ENCODE peak calls at places on chromosomes 7 and 10, in five cellular contexts. A is foreskin fibroblast, M is endothelial cell, F is OCI-LY7, E is RWPE1. C is an unnamed sample.
A peak's percentile ranks its signal among the peaks of the same experiment; 100 is the strongest.

GRCh38 chr7:50481867-50482266 is 31.7 kb upstream of the FIGNL1 start:
- DNase-seq in M (no peak), E (no peak), A (no peak), F (no peak), C (no peak)

GRCh38 chr10:79049931-79050895 is 18.6 kb upstream of the ZMIZ1 start:
- DNase-seq in A (no peak), F (no peak), M (no peak), E (no peak), C (no peak)

GRCh38 chr7:155670521-155670920 is 26.1 kb downstream of the RBM33 start:
- DNase-seq in A (no peak), M (no peak), E (no peak), F (no peak), C (no peak)

GRCh38 chr10:112844681-112845080 is 105.4 kb upstream of the TCF7L2 start:
- DNase-seq in M (no peak), A (no peak), F (no peak), E (no peak), C (no peak)

GRCh38 chr10:36671607-36672006 is 453.8 kb upstream of the ANKRD30A start:
- DNase-seq in A (no peak), F (no peak), E (no peak), M (no peak), C (no peak)

GRCh38 chr7:29765392-29765979 is 40.8 kb upstream of the WIPF3 start:
- DNase-seq in E (no peak), M (no peak), F (no peak), A (no peak), C (no peak)

GRCh38 chr7:18974803-18975202 is 142.6 kb downstream of the TWIST1 start:
- DNase-seq in E (peak; percentile 84), A (peak; percentile 41), F (no peak), M (no peak), C (no peak)

GRCh38 chr10:5663692-5664427 is 2.5 kb downstream of the ASB13 start:
- DNase-seq in E (no peak), F (peak; percentile 41), M (no peak), A (no peak), C (no peak)

GRCh38 chr7:80047856-80048459 is 86.7 kb upstream of the GNAI1 start:
- DNase-seq in F (no peak), E (peak; percentile 14), M (no peak), A (no peak), C (no peak)

GRCh38 chr7:55246181-55246580 is 119.0 kb upstream of the LANCL2 start:
- DNase-seq in F (no peak), M (no peak), E (no peak), A (peak; percentile 39), C (no peak)

GRCh38 chr7:36527549-36527913 is 137.9 kb downstream of the ANLN start:
- DNase-seq in M (no peak), F (no peak), E (no peak), A (no peak), C (no peak)

GRCh38 chr10:72818076-72818475 is 75.5 kb upstream of the OIT3 start:
- DNase-seq in F (no peak), E (no peak), A (no peak), M (no peak), C (no peak)

GRCh38 chr7:36661135-36661840 is 63.0 kb downstream of the AOAH start:
- DNase-seq in A (peak; percentile 41), F (no peak), M (no peak), E (peak; percentile 42), C (no peak)

GRCh38 chr7:106419455-106420182 is 134.8 kb upstream of the NAMPT start:
- DNase-seq in F (no peak), A (no peak), M (no peak), E (no peak), C (no peak)

GRCh38 chr7:104976966-104977636 is 36.9 kb upstream of the KMT2E start:
- DNase-seq in A (peak; percentile 50), M (no peak), E (no peak), F (no peak), C (no peak)

GRCh38 chr10:116044722-116045374 is 228.2 kb downstream of the GFRA1 start:
- DNase-seq in F (no peak), M (no peak), A (no peak), E (no peak), C (no peak)

GRCh38 chr10:112374724-112375541 is 1.0 kb downstream of the ACSL5 start:
- DNase-seq in F (peak; percentile 51), M (no peak), A (no peak), E (no peak), C (peak; percentile 50)

GRCh38 chr10:99276848-99277486 is 41.3 kb upstream of the HPSE2 start:
- DNase-seq in E (peak; percentile 30), A (peak; percentile 10), F (peak; percentile 34), M (no peak), C (no peak)

GRCh38 chr7:134625571-134625970 is 21.1 kb upstream of the BPGM start:
- DNase-seq in M (no peak), F (no peak), A (peak; percentile 43), E (no peak), C (no peak)

GRCh38 chr7:134623193-134623592 is 23.5 kb upstream of the BPGM start:
- DNase-seq in A (no peak), E (peak; percentile 39), M (no peak), F (no peak), C (no peak)

GRCh38 chr7:134618756-134619530 is 27.7 kb upstream of the BPGM start:
- DNase-seq in F (no peak), E (peak; percentile 33), A (peak; percentile 66), M (no peak), C (no peak)

GRCh38 chr7:134619627-134620331 is 26.9 kb upstream of the BPGM start:
- DNase-seq in F (no peak), A (peak; percentile 80), E (peak; percentile 59), M (no peak), C (no peak)

GRCh38 chr7:134622303-134622995 is 24.2 kb upstream of the BPGM start:
- DNase-seq in M (no peak), A (no peak), E (no peak), F (no peak), C (no peak)
- TF ChIP-seq CTCF in M (no peak), A (no peak), E (no peak), F (no peak), C (no peak)

DNA sequence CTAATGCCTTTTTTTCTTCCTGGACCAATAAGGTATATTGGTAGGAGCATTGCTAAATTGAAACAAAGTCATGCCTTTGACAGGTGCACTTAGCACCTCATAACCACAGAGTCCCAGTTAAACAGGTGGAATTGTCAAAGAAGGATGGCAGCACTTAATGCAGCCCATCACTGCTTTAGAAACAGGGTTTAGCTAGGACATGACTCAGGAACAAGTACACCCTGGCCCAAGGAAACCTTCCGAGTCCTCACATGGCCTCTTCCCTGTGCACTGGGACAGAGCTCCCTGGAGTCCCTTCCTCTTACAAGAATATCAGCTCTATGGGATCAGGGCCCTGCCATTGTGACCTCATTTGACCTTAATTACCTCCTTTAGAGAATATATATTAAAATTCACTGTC is 382.7 kb downstream of the EXOC4 start:
- DNase-seq in M (no peak), A (no peak), F (no peak), E (no peak), C (no peak)
- TF ChIP-seq CTCF in M (no peak), A (no peak), F (no peak), E (no peak), C (no peak)

DNA sequence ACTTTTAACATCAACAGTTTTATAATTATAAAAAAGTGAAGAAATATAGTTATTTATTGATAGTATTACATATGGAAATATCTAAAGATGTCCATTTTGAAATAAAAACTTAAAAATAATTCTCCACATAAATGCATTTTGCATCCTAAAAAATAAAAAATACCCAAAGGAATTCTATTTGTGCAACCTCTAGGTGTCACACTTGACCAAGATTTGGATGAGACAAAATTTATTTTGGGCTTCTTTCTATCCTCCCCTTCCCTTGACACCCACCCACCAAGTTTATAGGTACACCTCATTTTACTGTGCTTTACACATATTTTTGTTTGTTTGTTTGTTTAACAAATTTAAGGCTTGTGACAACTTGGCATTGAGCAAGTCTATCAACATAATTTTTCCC is 3.3 kb upstream of the THSD7A start:
- DNase-seq in A (no peak), M (no peak), E (no peak), F (no peak), C (no peak)
- TF ChIP-seq CTCF in A (peak; percentile 18), M (peak; percentile 47), E (peak; percentile 27), F (peak; percentile 42), C (peak; percentile 13)

GRCh38 chr7:120554960-120555571 is 282.1 kb downstream of the KCND2 start:
- DNase-seq in A (peak; percentile 4), E (peak; percentile 34), F (peak; percentile 39), M (peak; percentile 61), C (peak; percentile 23)
- TF ChIP-seq CTCF in A (peak; percentile 73), E (peak; percentile 75), F (peak; percentile 85), M (peak; percentile 69), C (peak; percentile 64)

DNA sequence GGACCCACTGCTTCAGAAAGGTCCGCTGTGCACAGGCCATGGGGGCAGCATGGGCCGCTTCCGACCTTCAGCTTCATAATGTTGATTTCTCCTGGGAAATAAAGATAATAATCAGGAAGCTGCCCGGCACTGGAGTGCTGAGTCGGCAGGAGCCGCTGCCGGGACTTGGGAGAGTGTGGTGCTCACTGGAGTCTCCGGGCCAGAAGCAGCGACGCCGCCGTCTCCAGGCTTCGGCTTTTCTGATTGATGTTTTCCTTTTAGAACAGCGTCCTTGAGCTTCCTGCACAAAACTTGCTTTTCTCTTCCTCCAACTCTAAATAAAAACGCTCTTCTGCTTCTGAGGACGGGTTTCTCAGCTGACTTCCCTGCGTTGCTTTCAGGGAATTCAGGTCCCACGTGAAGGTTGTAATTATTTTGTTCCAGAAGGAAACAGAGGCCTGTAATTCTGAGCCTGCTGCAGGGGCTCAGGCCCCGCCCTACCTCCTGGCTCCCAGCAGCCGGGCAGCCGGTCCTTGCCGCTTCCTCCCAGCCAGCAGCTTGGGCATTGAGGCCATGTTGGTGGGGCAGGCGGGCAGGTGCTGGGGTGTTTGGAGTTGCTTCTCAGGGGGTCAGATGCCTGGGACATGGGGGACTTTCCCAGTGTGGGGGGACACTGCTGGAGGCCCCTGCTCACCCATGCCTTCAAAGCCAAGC is 14.7 kb downstream of the PWWP2B start:
- DNase-seq in A (peak; percentile 35), F (no peak), M (no peak), E (no peak), C (no peak)
- TF ChIP-seq CTCF in A (no peak), F (no peak), M (no peak), E (no peak), C (no peak)

DNA sequence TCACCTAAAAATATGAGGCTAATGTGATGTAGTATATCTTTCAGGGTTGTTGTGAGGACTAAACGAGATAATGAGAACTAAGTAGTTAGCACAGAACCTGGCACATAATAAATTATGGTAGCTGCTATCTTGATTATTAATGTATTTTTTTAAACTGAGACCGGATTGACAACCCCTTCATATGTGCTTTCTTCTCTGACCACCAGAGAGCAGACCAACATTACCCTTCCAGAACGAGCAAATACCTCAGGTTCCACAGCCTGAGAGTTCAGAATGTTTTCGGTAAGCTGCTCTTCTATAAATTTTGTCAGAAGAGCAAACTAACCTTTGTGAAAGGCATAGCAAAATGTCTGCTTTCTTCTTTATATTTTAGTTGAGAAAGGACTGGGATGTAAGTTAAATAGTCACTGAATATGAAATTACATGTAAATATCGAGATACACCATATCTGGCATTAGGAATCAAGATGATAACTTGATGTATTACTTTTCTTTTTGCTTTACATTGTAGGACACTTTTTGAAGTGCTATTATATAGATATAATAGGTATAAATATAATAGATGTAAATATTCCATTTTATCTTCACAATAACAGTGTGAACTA is 13.6 kb upstream of the BPGM start:
- DNase-seq in E (peak; percentile 36), A (peak; percentile 46), M (peak; percentile 40), F (peak; percentile 61), C (no peak)
- TF ChIP-seq CTCF in E (peak; percentile 62), A (peak; percentile 59), M (peak; percentile 60), F (peak; percentile 86), C (peak; percentile 68)